ENCODE peak calls at places on chromosomes 11 and 22, in six cellular contexts. R is Peyer's patch; B is testis; K is retinal pigment epithelial cell; U is stimulated activated CD4-positive, alpha-beta T cell treated with anti-CD3 and anti-CD28 coated beads, Interleukin-2, amount 100 ng/mL, for 48 hours; L is adipocyte. J is an unnamed sample.

GRCh38 chr11:11472096-11472495 is 119.0 kb upstream of the CSNK2A3 start:
- DNase-seq in R (no peak), B (no peak), K (no peak), U (no peak), L (no peak), J (no peak)

GRCh38 chr11:68643576-68643975 is 40.8 kb upstream of the GAL start:
- DNase-seq in R (no peak), B (no peak), K (no peak), U (no peak), L (peak), J (peak)

GRCh38 chr22:36144886-36145541 is 15.5 kb downstream of the APOL3 start:
- DNase-seq in R (peak), B (peak), K (no peak), U (no peak), L (peak), J (peak)

GRCh38 chr11:76119779-76120178 is 86.5 kb downstream of the WNT11 start:
- DNase-seq in R (peak), B (no peak), K (no peak), U (no peak), L (no peak), J (no peak)

GRCh38 chr11:61488651-61489291 is 19.8 kb upstream of the LRRC10B start:
- DNase-seq in R (peak), B (peak), K (peak), U (no peak), L (peak), J (no peak)

GRCh38 chr11:47178737-47179654 is 2.3 kb upstream of the ARFGAP2 start:
- DNase-seq in R (no peak), B (no peak), K (no peak), U (no peak), L (no peak), J (no peak)

GRCh38 chr22:48807155-48807554 is 1020.5 kb downstream of the BRD1 start:
- DNase-seq in R (no peak), B (no peak), K (no peak), U (no peak), L (no peak), J (no peak)

GRCh38 chr11:1353383-1354124 is 36.2 kb upstream of the BRSK2 start:
- DNase-seq in R (no peak), B (no peak), K (no peak), U (no peak), L (no peak), J (no peak)

GRCh38 chr11:77813256-77813655 is 7.3 kb downstream of the RSF1 start:
- DNase-seq in R (no peak), B (no peak), K (no peak), U (no peak), L (no peak), J (no peak)

J was measured in SK-MEL-5.